ENCODE peak calls at places on chromosomes 5 and 9, in six cellular contexts. K is smooth muscle cell of the brain vasculature, F is aorta, C is hypothalamus, Q is EL, J is neuronal stem cell. Y is an unnamed sample.

GRCh38 chr9:114856210-114856941 is 50.5 kb upstream of the TNFSF15 start:
- DNase-seq in K (no peak), Q (peak; percentile 85), C (no peak), J (no peak), F (no peak), Y (no peak)

GRCh38 chr5:134976841-134977240 is 9.1 kb downstream of the CATSPER3 start:
- DNase-seq in Q (no peak), F (no peak), J (no peak), C (no peak), K (no peak), Y (no peak)

GRCh38 chr5:116301110-116301509 is 216.3 kb downstream of the COMMD10 start:
- DNase-seq in F (no peak), Q (no peak), K (no peak), C (no peak), J (no peak), Y (no peak)

GRCh38 chr5:139848508-139849100 is 53.0 kb downstream of the PSD2 start:
- DNase-seq in C (no peak), K (no peak), J (no peak), Q (no peak), F (peak; percentile 64), Y (peak; percentile 71)

GRCh38 chr9:107827304-107827703 is 337.7 kb upstream of the KLF4 start:
- DNase-seq in J (no peak), F (no peak), Q (no peak), C (no peak), K (no peak), Y (no peak)

GRCh38 chr9:93595861-93596365 is 19.5 kb downstream of the PHF2 start:
- DNase-seq in Q (no peak), F (peak; percentile 7), C (no peak), J (no peak), K (no peak), Y (no peak)

GRCh38 chr9:125747053-125747764 is at the start of gene PBX3:
- DNase-seq in K (no peak), F (peak; percentile 62), Q (peak; percentile 62), C (peak; percentile 25), J (peak; percentile 70), Y (peak; percentile 83)

GRCh38 chr9:133031496-133031911 is 707 bp downstream of the GTF3C5 start:
- DNase-seq in K (no peak), J (no peak), Q (peak; percentile 19), F (no peak), C (no peak), Y (no peak)

GRCh38 chr5:5139358-5140050 is 626 bp upstream of the ADAMTS16 start:
- DNase-seq in J (peak; percentile 32), C (no peak), F (no peak), Q (no peak), K (no peak), Y (no peak)

GRCh38 chr5:31620071-31620470 is 18.9 kb upstream of the PDZD2 start:
- DNase-seq in Q (no peak), J (no peak), K (no peak), C (no peak), F (no peak), Y (no peak)

GRCh38 chr9:76109953-76110352 is 219.5 kb downstream of the PCSK5 start:
- DNase-seq in C (no peak), Q (no peak), K (no peak), J (no peak), F (no peak), Y (no peak)

GRCh38 chr9:24245988-24246387 is 299.7 kb downstream of the IZUMO3 start:
- DNase-seq in K (no peak), F (no peak), C (no peak), J (no peak), Q (no peak), Y (no peak)

GRCh38 chr5:131994533-131995226 is 16.8 kb downstream of the ACSL6 start:
- DNase-seq in F (peak; percentile 14), K (no peak), J (no peak), C (no peak), Q (no peak), Y (peak; percentile 25)

GRCh38 chr9:125407974-125408900 is 146.6 kb downstream of the GAPVD1 start:
- DNase-seq in K (peak; percentile 18), F (peak; percentile 82), J (peak; percentile 75), Q (peak; percentile 77), C (peak; percentile 29), Y (peak; percentile 90)

GRCh38 chr5:90560771-90561170 is 2.2 kb downstream of the ADGRV1 start:
- DNase-seq in F (no peak), K (no peak), C (no peak), J (no peak), Q (no peak), Y (no peak)

GRCh38 chr5:93192683-93193082 is 388.3 kb downstream of the NR2F1-AS1 start:
- DNase-seq in Q (no peak), F (no peak), J (no peak), K (no peak), C (no peak), Y (no peak)

GRCh38 chr9:35771079-35771441 is 17.0 kb upstream of the MSMP start:
- DNase-seq in J (no peak), Q (no peak), F (no peak), C (no peak), K (no peak), Y (no peak)

GRCh38 chr5:53303105-53303504 is 177.3 kb upstream of the FST start:
- DNase-seq in J (no peak), F (no peak), Q (peak; percentile 75), C (no peak), K (no peak), Y (no peak)

GRCh38 chr9:123267481-123268239 is 726 bp downstream of the STRBP start:
- DNase-seq in F (peak; percentile 49), Q (no peak), J (no peak), K (no peak), C (no peak), Y (peak; percentile 71)

GRCh38 chr5:171714851-171715250 is 70.8 kb upstream of the SMIM23 start:
- DNase-seq in F (no peak), J (no peak), C (no peak), K (no peak), Q (no peak), Y (no peak)

GRCh38 chr9:82091610-82092009 is 103.0 kb downstream of the SPATA31D1 start:
- DNase-seq in J (no peak), K (no peak), C (no peak), F (no peak), Q (no peak), Y (no peak)

GRCh38 chr9:75001719-75002421 is 26.2 kb downstream of the CARNMT1 start:
- DNase-seq in F (no peak), C (no peak), K (peak; percentile 74), Q (peak; percentile 76), J (peak; percentile 67), Y (no peak)

GRCh38 chr5:116507941-116508655 is 66.5 kb downstream of the SEMA6A start:
- DNase-seq in K (no peak), J (no peak), Q (no peak), F (no peak), C (no peak), Y (no peak)

GRCh38 chr5:143605403-143606005 is 202.0 kb upstream of the NR3C1 start:
- DNase-seq in C (no peak), F (peak; percentile 46), J (no peak), Q (peak; percentile 23), K (no peak), Y (no peak)

Y was measured in upper lobe of right lung.